ENCODE peak calls at places on chromosomes 16 and 17, in nine cellular contexts. H is endothelial cell of umbilical vein, K is coronary artery, O is suprapubic skin, C is brain microvascular endothelial cell, J is cardiac muscle cell, S is HCT116, R is colonic mucosa, I is GM23248. E is an unnamed sample.

GRCh38 chr17:21283482-21284318 is 811 bp upstream of the MAP2K3 start:
- DNase-seq in H (no peak), K (peak; percentile 82), O (peak; percentile 68), C (peak; percentile 38), J (peak; percentile 45), S (peak; percentile 22), R (no peak), I (peak; percentile 67), E (peak; percentile 62)

GRCh38 chr17:59763861-59764260 is 56.4 kb downstream of the VMP1 start:
- DNase-seq in H (peak; percentile 81), K (no peak), O (no peak), C (peak; percentile 69), J (peak; percentile 75), S (no peak), R (no peak), I (peak; percentile 85), E (no peak)

GRCh38 chr16:53282975-53283946 is 151.0 kb upstream of the RBL2 start:
- DNase-seq in H (peak; percentile 74), K (no peak), O (no peak), C (no peak), J (peak; percentile 62), S (peak; percentile 46), R (no peak), I (peak; percentile 74), E (no peak)

GRCh38 chr17:71828182-71828596 is 292.6 kb upstream of the SOX9 start:
- DNase-seq in H (no peak), K (no peak), O (no peak), C (peak; percentile 15), J (peak; percentile 17), S (no peak), R (no peak), I (peak; percentile 78), E (no peak)

GRCh38 chr17:16287563-16288027 is 65.7 kb downstream of the CENPV start:
- DNase-seq in H (peak; percentile 66), K (no peak), O (no peak), C (peak; percentile 79), J (peak; percentile 91), S (no peak), R (peak; percentile 50), I (peak; percentile 61), E (no peak)

GRCh38 chr16:67260426-67261063 is 11.8 kb downstream of the SLC9A5 start:
- DNase-seq in H (peak; percentile 24), K (no peak), O (peak; percentile 29), C (peak; percentile 45), J (peak; percentile 77), S (no peak), R (peak; percentile 41), I (peak; percentile 77), E (peak; percentile 53)

GRCh38 chr16:47375423-47375822 is 85.4 kb downstream of the ITFG1 start:
- DNase-seq in H (peak; percentile 19), K (no peak), O (no peak), C (no peak), J (no peak), S (no peak), R (no peak), I (no peak), E (no peak)

GRCh38 chr16:70018254-70018653 is 67.1 kb downstream of the CLEC18A start:
- DNase-seq in H (peak; percentile 29), K (no peak), O (no peak), C (peak; percentile 34), J (peak; percentile 2), S (peak; percentile 61), R (no peak), I (peak; percentile 10), E (no peak)

GRCh38 chr17:6753565-6753964 is 2.3 kb upstream of the XAF1 start:
- DNase-seq in H (peak; percentile 74), K (no peak), O (no peak), C (no peak), J (peak; percentile 14), S (no peak), R (no peak), I (peak; percentile 4), E (no peak)

GRCh38 chr17:46726106-46726670 is 92.3 kb downstream of the WNT3 start:
- DNase-seq in H (no peak), K (no peak), O (no peak), C (no peak), J (peak; percentile 15), S (no peak), R (no peak), I (peak; percentile 38), E (no peak)

GRCh38 chr16:4110065-4110464 is 6.2 kb downstream of the ADCY9 start:
- DNase-seq in H (no peak), K (no peak), O (no peak), C (no peak), J (no peak), S (no peak), R (no peak), I (no peak), E (no peak)

GRCh38 chr16:55081622-55082593 is 151.2 kb downstream of the IRX5 start:
- DNase-seq in H (no peak), K (peak; percentile 26), O (no peak), C (no peak), J (no peak), S (no peak), R (no peak), I (no peak), E (no peak)

GRCh38 chr17:42075789-42076188 is 22.5 kb downstream of the ZNF385C start:
- DNase-seq in H (no peak), K (no peak), O (no peak), C (no peak), J (no peak), S (no peak), R (no peak), I (no peak), E (no peak)

GRCh38 chr17:42072323-42073187 is 22.2 kb upstream of the C17orf113 start:
- DNase-seq in H (no peak), K (no peak), O (no peak), C (no peak), J (no peak), S (no peak), R (no peak), I (peak; percentile 34), E (peak; percentile 63)

GRCh38 chr17:42068979-42069378 is 18.6 kb upstream of the C17orf113 start:
- DNase-seq in H (no peak), K (no peak), O (no peak), C (no peak), J (no peak), S (no peak), R (no peak), I (no peak), E (no peak)

GRCh38 chr17:42067371-42068180 is 17.2 kb upstream of the C17orf113 start:
- DNase-seq in H (peak; percentile 57), K (no peak), O (peak; percentile 78), C (peak; percentile 46), J (peak; percentile 56), S (no peak), R (peak; percentile 81), I (peak; percentile 51), E (peak; percentile 65)

DNA sequence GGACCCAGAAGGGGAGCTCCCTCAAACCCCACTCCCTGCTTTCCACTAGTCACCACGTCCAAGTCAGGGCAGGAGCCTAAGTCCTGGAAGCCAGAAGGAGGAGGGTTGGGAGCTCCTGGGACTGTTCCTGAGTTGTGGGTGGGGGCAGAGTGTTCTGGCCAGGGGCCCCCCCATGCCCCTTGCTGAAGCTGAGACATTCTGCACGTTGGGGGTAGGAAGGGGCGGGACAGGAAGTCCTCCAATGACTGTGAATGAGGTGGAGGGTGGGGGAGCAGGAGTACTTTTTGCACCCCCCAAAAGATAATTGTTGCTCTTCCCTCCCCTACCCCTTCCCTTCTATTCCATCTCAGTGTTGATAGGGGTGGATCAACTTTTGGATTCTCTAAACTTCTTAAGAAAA is 21.4 kb upstream of the C17orf113 start:
- DNase-seq in H (no peak), K (no peak), O (no peak), C (no peak), J (no peak), S (no peak), R (no peak), I (no peak), E (no peak)
- H3K4me3 ChIP-seq in H (no peak overlapping the region), K (peak overlapping the region; percentile 66), O (peak overlapping the region; percentile 41), C (no peak overlapping the region), J (peak overlapping the region; percentile 30), S (no peak overlapping the region), R (no peak overlapping the region), I (peak overlapping the region; percentile 42), E (peak overlapping the region; percentile 64)

DNA sequence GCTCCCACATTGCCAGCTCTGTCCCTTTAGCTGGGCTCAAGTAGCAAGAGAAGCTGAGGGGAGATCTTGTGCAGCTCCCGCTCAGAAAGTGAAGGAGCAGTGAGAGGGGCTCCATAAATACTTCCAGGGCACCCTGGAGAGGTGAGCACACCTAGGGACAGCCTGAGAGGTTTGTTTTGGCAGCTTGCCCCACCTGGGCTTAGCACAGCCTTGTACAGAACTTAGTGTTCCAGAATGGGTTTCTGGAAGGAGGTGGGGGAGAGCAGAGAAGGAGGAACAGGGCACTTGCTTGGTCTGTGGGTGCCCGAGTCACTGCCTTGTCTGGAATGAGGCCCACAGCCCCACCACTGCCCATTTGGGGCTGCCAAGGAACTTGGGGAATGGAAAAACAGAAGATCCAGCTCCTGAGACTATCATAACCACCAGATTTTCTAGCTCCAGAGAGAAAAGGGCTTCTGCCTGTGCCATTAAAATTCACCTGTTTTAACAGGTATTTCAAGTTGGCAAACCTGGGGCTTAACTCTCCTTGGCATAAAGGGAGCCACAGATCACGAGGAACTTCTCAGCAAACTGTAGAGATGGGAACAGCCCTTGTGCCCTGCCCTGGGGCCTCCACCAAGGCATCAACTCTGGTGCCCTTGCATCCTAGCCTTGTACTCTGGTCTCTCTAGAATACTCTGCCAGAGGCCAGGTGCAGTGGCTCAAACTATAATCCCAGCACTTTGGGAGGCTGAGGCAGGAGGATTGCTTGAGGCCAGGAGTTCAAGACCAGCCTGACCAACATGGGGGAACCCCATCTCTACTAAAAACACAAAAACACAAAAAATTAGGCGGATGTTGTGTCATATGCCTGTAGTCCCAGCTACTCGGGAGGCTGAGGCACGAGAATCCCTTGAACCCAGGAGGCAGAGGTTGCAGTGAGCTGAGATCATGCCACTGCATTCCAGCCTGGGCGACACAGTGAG is 1.9 kb downstream of the PRR15L start:
- DNase-seq in H (no peak), K (no peak), O (no peak), C (no peak), J (no peak), S (no peak), R (peak; percentile 73), I (no peak), E (no peak)
- H3K27ac ChIP-seq in H (no peak overlapping the region), K (no peak overlapping the region), O (peak overlapping the region; percentile 74), C (no peak overlapping the region), J (no peak overlapping the region), S (no peak overlapping the region), R (peak overlapping the region; percentile 86), I (no peak overlapping the region), E (no peak overlapping the region)

DNA sequence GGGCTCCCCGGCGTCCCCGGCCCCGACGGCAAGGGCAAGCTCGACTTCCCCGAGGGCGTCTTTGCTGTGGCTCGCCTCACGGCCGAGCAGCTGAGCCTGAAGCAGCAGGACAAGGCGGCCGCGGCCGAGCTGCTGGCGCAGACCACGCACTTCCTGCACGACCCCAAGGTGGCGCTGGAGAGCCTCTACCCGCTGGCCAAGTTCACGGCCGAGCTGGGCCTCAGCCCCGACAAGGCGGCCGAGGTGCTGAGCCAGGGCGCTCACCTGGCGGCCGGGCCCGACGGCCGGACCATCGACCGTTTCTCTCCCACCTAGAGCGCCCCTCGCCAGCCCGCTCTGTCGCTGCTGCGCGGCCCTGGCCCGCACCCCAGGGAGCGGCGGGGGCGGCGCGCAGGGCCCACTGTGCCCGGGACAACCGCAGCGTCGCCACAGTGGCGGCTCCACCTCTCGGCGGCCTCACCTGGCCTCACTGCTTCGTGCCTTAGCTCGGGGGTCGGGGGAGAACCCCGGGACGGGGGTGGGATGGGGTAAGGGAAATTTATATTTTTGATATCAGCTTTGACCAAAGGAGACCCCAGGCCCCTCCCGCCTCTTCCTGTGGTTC is 3.7 kb downstream of the HIC1 start:
- DNase-seq in H (no peak), K (no peak), O (no peak), C (peak; percentile 37), J (peak; percentile 93), S (no peak), R (peak; percentile 86), I (peak; percentile 50), E (peak; percentile 86)
- H3K4me3 ChIP-seq in H (no peak overlapping the region), K (peak overlapping the region; percentile 69), O (peak overlapping the region; percentile 65), C (peak overlapping the region; percentile 70), J (no peak overlapping the region), S (no peak overlapping the region), R (peak overlapping the region; percentile 59), I (no peak overlapping the region), E (peak overlapping the region; percentile 74)

GRCh38 chr17:40076595-40076994 is 13.8 kb downstream of the THRA start:
- DNase-seq in H (no peak), K (no peak), O (no peak), C (no peak), J (no peak), S (no peak), R (no peak), I (no peak), E (no peak)
- H3K27ac ChIP-seq in H (no peak overlapping the region), K (peak overlapping the region; percentile 93), O (peak overlapping the region; percentile 91), C (no peak overlapping the region), J (peak overlapping the region; percentile 89), S (no peak overlapping the region), R (no peak overlapping the region), I (no peak overlapping the region), E (no peak overlapping the region)

E was measured in psoas muscle.